ENCODE peak calls at places on chromosomes 3 and 15, in seven cellular contexts. One of them, this sample, is unnamed.

GRCh38 chr3:71680588-71680987 is 44.6 kb downstream of the EIF4E3 start:
- DNase-seq in AG09309: no peak
- DNase-seq in adrenal gland: no peak
- DNase-seq in uterus: no peak
- DNase-seq in epithelial cell of esophagus: peak
- DNase-seq in cardiac muscle cell: no peak
- DNase-seq in mucosa of descending colon: peak
- DNase-seq in this sample: no peak

GRCh38 chr3:149879872-149880271 is 66.9 kb downstream of the RNF13 start:
- DNase-seq in AG09309: peak
- DNase-seq in cardiac muscle cell: peak
- DNase-seq in mucosa of descending colon: peak
- DNase-seq in adrenal gland: peak
- DNase-seq in uterus: peak
- DNase-seq in epithelial cell of esophagus: peak
- DNase-seq in this sample: peak

GRCh38 chr15:41066516-41066915 is 49.6 kb downstream of the INO80 start:
- DNase-seq in epithelial cell of esophagus: no peak
- DNase-seq in adrenal gland: no peak
- DNase-seq in uterus: no peak
- DNase-seq in cardiac muscle cell: no peak
- DNase-seq in mucosa of descending colon: peak
- DNase-seq in AG09309: no peak
- DNase-seq in this sample: no peak

GRCh38 chr15:31035610-31036009 is 44.2 kb upstream of the MTMR10 start:
- DNase-seq in epithelial cell of esophagus: no peak
- DNase-seq in cardiac muscle cell: no peak
- DNase-seq in AG09309: no peak
- DNase-seq in uterus: no peak
- DNase-seq in adrenal gland: no peak
- DNase-seq in mucosa of descending colon: no peak
- DNase-seq in this sample: no peak

GRCh38 chr3:30607032-30607833 is 832 bp downstream of the TGFBR2 start:
- DNase-seq in uterus: peak
- DNase-seq in cardiac muscle cell: peak
- DNase-seq in AG09309: no peak
- DNase-seq in epithelial cell of esophagus: peak
- DNase-seq in adrenal gland: peak
- DNase-seq in mucosa of descending colon: peak
- DNase-seq in this sample: peak

GRCh38 chr15:32851619-32852416 is 134.0 kb downstream of the GREM1 start:
- DNase-seq in mucosa of descending colon: no peak
- DNase-seq in AG09309: peak
- DNase-seq in epithelial cell of esophagus: peak
- DNase-seq in uterus: no peak
- DNase-seq in cardiac muscle cell: no peak
- DNase-seq in adrenal gland: peak
- DNase-seq in this sample: no peak

GRCh38 chr15:44726136-44726535 is 10.2 kb upstream of the TRIM69 start:
- DNase-seq in adrenal gland: no peak
- DNase-seq in mucosa of descending colon: peak
- DNase-seq in AG09309: no peak
- DNase-seq in epithelial cell of esophagus: peak
- DNase-seq in uterus: no peak
- DNase-seq in cardiac muscle cell: no peak
- DNase-seq in this sample: peak

GRCh38 chr3:128083980-128084674 is 31.9 kb downstream of the SEC61A1 start:
- DNase-seq in epithelial cell of esophagus: no peak
- DNase-seq in adrenal gland: peak
- DNase-seq in AG09309: no peak
- DNase-seq in mucosa of descending colon: no peak
- DNase-seq in cardiac muscle cell: no peak
- DNase-seq in uterus: no peak
- DNase-seq in this sample: no peak

GRCh38 chr3:39750677-39751076 is 58.7 kb upstream of the MYRIP start:
- DNase-seq in AG09309: no peak
- DNase-seq in uterus: no peak
- DNase-seq in cardiac muscle cell: no peak
- DNase-seq in adrenal gland: no peak
- DNase-seq in epithelial cell of esophagus: no peak
- DNase-seq in mucosa of descending colon: no peak
- DNase-seq in this sample: peak

GRCh38 chr3:141307351-141308059 is 60.8 kb upstream of the ZBTB38 start:
- DNase-seq in epithelial cell of esophagus: no peak
- DNase-seq in uterus: no peak
- DNase-seq in adrenal gland: no peak
- DNase-seq in cardiac muscle cell: no peak
- DNase-seq in mucosa of descending colon: no peak
- DNase-seq in AG09309: no peak
- DNase-seq in this sample: no peak

GRCh38 chr3:193129607-193130006 is 111.4 kb upstream of the PLAAT1 start:
- DNase-seq in adrenal gland: no peak
- DNase-seq in cardiac muscle cell: peak
- DNase-seq in AG09309: no peak
- DNase-seq in epithelial cell of esophagus: no peak
- DNase-seq in mucosa of descending colon: no peak
- DNase-seq in uterus: no peak
- DNase-seq in this sample: peak

GRCh38 chr3:38168988-38169363 is 3.6 kb downstream of the OXSR1 start:
- DNase-seq in epithelial cell of esophagus: peak
- DNase-seq in mucosa of descending colon: no peak
- DNase-seq in uterus: no peak
- DNase-seq in AG09309: no peak
- DNase-seq in adrenal gland: no peak
- DNase-seq in cardiac muscle cell: no peak
- DNase-seq in this sample: no peak

GRCh38 chr3:38164966-38165721 is at the start of gene OXSR1:
- DNase-seq in cardiac muscle cell: peak
- DNase-seq in adrenal gland: peak
- DNase-seq in uterus: peak
- DNase-seq in epithelial cell of esophagus: peak
- DNase-seq in mucosa of descending colon: peak
- DNase-seq in AG09309: peak
- DNase-seq in this sample: peak

GRCh38 chr3:38165722-38166387 is 518 bp downstream of the OXSR1 start:
- DNase-seq in adrenal gland: peak
- DNase-seq in epithelial cell of esophagus: peak
- DNase-seq in uterus: peak
- DNase-seq in AG09309: no peak
- DNase-seq in cardiac muscle cell: no peak
- DNase-seq in mucosa of descending colon: peak
- DNase-seq in this sample: peak

GRCh38 chr3:38170722-38171121 is 5.4 kb downstream of the OXSR1 start:
- DNase-seq in mucosa of descending colon: no peak
- DNase-seq in cardiac muscle cell: no peak
- DNase-seq in adrenal gland: no peak
- DNase-seq in AG09309: no peak
- DNase-seq in uterus: no peak
- DNase-seq in epithelial cell of esophagus: no peak
- DNase-seq in this sample: no peak

GRCh38 chr3:38168151-38168987 is 3.0 kb downstream of the OXSR1 start:
- DNase-seq in mucosa of descending colon: no peak
- DNase-seq in adrenal gland: no peak
- DNase-seq in AG09309: no peak
- DNase-seq in cardiac muscle cell: no peak
- DNase-seq in epithelial cell of esophagus: peak
- DNase-seq in uterus: no peak
- DNase-seq in this sample: no peak
- H3K4me3 ChIP-seq in mucosa of descending colon: no peak
- H3K4me3 ChIP-seq in adrenal gland: no peak
- H3K4me3 ChIP-seq in AG09309: peak
- H3K4me3 ChIP-seq in cardiac muscle cell: no peak
- H3K4me3 ChIP-seq in epithelial cell of esophagus: no peak
- H3K4me3 ChIP-seq in uterus: no peak
- H3K4me3 ChIP-seq in this sample: no peak

DNA sequence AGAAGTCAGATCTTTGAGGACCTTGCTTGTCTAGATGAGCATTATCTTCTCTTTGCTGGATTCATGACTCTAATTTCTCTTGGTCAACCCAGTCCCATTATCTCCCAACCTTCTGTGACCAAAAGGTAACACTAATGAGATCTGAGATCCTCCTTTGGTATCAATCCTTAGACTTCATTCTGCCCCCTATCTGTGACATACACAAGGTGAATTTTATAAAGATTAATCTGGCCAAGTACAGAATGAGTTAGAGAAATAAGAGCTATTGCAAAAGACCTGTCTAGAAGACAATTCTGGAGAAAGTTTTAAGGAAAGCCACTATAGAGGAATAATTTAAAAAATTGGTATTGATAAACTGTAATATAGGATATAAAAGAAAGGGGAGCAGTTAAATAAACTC is 113.8 kb upstream of the KCNMB2 start:
- DNase-seq in cardiac muscle cell: no peak
- DNase-seq in AG09309: no peak
- DNase-seq in epithelial cell of esophagus: no peak
- DNase-seq in adrenal gland: no peak
- DNase-seq in uterus: no peak
- DNase-seq in mucosa of descending colon: no peak
- DNase-seq in this sample: no peak
- TF ChIP-seq CTCF in cardiac muscle cell: no peak
- TF ChIP-seq CTCF in AG09309: no peak
- TF ChIP-seq CTCF in epithelial cell of esophagus: no peak
- TF ChIP-seq CTCF in adrenal gland: no peak
- TF ChIP-seq CTCF in uterus: no peak
- TF ChIP-seq CTCF in mucosa of descending colon: no peak
- TF ChIP-seq CTCF in this sample: no peak

GRCh38 chr15:81301815-81302399 is 22.0 kb downstream of the STARD5 start:
- DNase-seq in adrenal gland: peak
- DNase-seq in uterus: no peak
- DNase-seq in epithelial cell of esophagus: no peak
- DNase-seq in cardiac muscle cell: no peak
- DNase-seq in AG09309: no peak
- DNase-seq in mucosa of descending colon: peak
- DNase-seq in this sample: no peak
- H3K4me3 ChIP-seq in adrenal gland: no peak
- H3K4me3 ChIP-seq in uterus: no peak
- H3K4me3 ChIP-seq in epithelial cell of esophagus: no peak
- H3K4me3 ChIP-seq in cardiac muscle cell: no peak
- H3K4me3 ChIP-seq in AG09309: no peak
- H3K4me3 ChIP-seq in mucosa of descending colon: no peak
- H3K4me3 ChIP-seq in this sample: no peak

GRCh38 chr3:48118928-48119327 is 69.3 kb downstream of the CDC25A start:
- DNase-seq in epithelial cell of esophagus: no peak
- DNase-seq in mucosa of descending colon: no peak
- DNase-seq in AG09309: no peak
- DNase-seq in uterus: no peak
- DNase-seq in adrenal gland: no peak
- DNase-seq in cardiac muscle cell: no peak
- DNase-seq in this sample: no peak

GRCh38 chr3:48118322-48118721 is 69.9 kb downstream of the CDC25A start:
- DNase-seq in cardiac muscle cell: no peak
- DNase-seq in epithelial cell of esophagus: no peak
- DNase-seq in AG09309: no peak
- DNase-seq in adrenal gland: no peak
- DNase-seq in uterus: no peak
- DNase-seq in mucosa of descending colon: no peak
- DNase-seq in this sample: peak

GRCh38 chr3:48122504-48122903 is 65.7 kb downstream of the CDC25A start:
- DNase-seq in adrenal gland: no peak
- DNase-seq in epithelial cell of esophagus: no peak
- DNase-seq in cardiac muscle cell: no peak
- DNase-seq in uterus: no peak
- DNase-seq in mucosa of descending colon: no peak
- DNase-seq in AG09309: no peak
- DNase-seq in this sample: no peak

GRCh38 chr3:48120223-48120622 is 68.0 kb downstream of the CDC25A start:
- DNase-seq in uterus: no peak
- DNase-seq in cardiac muscle cell: no peak
- DNase-seq in mucosa of descending colon: no peak
- DNase-seq in adrenal gland: no peak
- DNase-seq in epithelial cell of esophagus: no peak
- DNase-seq in AG09309: no peak
- DNase-seq in this sample: no peak

DNA sequence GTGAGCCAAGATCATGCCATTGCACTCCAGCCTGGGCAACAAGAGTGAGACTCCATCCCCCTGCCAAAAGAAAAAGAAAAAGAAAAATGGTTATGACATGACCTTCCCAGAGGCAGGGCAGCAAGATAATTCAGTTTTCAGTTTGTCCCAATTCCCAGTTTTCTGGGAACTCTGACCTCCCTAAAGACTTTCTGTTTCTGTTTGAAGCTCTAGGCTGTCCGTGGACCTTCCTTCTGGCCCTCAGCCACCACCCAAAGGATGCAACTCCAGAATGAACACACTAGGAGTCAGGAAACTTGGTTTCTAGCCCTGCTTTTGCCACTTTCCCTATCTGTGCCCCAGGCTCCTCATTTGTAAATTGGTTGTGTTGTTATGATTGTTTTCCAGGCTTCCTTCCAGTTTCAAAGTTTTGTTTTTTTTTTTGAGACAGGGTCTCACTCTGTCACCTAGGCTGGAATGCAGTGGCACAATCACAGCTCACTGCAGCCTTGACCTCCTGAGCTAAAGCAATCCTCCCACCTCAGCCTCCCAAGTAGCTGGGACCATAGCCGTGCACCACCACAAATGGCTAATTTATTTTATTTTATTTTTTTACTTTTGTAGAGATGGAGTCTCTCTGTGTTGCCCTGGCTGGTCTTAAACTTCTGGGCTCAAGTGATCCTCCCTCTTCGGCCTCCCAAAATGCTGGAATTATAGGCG is 68.6 kb downstream of the CDC25A start:
- DNase-seq in uterus: peak
- DNase-seq in adrenal gland: peak
- DNase-seq in AG09309: no peak
- DNase-seq in epithelial cell of esophagus: no peak
- DNase-seq in cardiac muscle cell: no peak
- DNase-seq in mucosa of descending colon: peak
- DNase-seq in this sample: peak
- TF ChIP-seq CTCF in uterus: no peak
- TF ChIP-seq CTCF in adrenal gland: no peak
- TF ChIP-seq CTCF in AG09309: no peak
- TF ChIP-seq CTCF in epithelial cell of esophagus: no peak
- TF ChIP-seq CTCF in cardiac muscle cell: no peak
- TF ChIP-seq CTCF in mucosa of descending colon: no peak
- TF ChIP-seq CTCF in this sample: no peak

This sample was measured in thyroid gland.